ENCODE peak calls at places on chromosome 17, in six cellular contexts. B, K, L, F, N and T are unnamed samples. For H3K79me1, the result is how much of the 10 kb centered on the place peaks cover.

GRCh38 chr17:65456368-65457151 is 104.9 kb downstream of the AXIN2 start:
- DNase-seq in B (no peak), K (no peak), L (no peak), F (no peak), N (no peak), T (no peak)

GRCh38 chr17:63916566-63917185 is 2.0 kb downstream of the GH1 start:
- DNase-seq in B (no peak), K (no peak), L (no peak), F (no peak), N (no peak), T (no peak)

GRCh38 chr17:68600881-68601564 is at the start of gene FAM20A:
- DNase-seq in B (no peak), K (peak), L (no peak), F (no peak), N (peak), T (no peak)

GRCh38 chr17:68134731-68135130 is 99.2 kb downstream of the KPNA2 start:
- DNase-seq in B (no peak), K (no peak), L (no peak), F (no peak), N (no peak), T (no peak)

GRCh38 chr17:17740627-17741237 is 59.5 kb downstream of the RAI1 start:
- DNase-seq in B (no peak), K (no peak), L (no peak), F (no peak), N (no peak), T (no peak)

GRCh38 chr17:73397856-73398540 is 86.2 kb upstream of the CDC42EP4 start:
- DNase-seq in B (no peak), K (no peak), L (no peak), F (no peak), N (no peak), T (no peak)

GRCh38 chr17:76949913-76950695 is 81.9 kb downstream of the MGAT5B start:
- DNase-seq in B (no peak), K (no peak), L (no peak), F (no peak), N (no peak), T (no peak)

GRCh38 chr17:2635675-2636074 is 42.2 kb downstream of the PAFAH1B1 start:
- DNase-seq in B (no peak), K (no peak), L (no peak), F (peak), N (no peak), T (no peak)

GRCh38 chr17:37292429-37293139 is 83.2 kb upstream of the C17orf78 start:
- DNase-seq in B (no peak), K (no peak), L (no peak), F (no peak), N (no peak), T (no peak)

DNA sequence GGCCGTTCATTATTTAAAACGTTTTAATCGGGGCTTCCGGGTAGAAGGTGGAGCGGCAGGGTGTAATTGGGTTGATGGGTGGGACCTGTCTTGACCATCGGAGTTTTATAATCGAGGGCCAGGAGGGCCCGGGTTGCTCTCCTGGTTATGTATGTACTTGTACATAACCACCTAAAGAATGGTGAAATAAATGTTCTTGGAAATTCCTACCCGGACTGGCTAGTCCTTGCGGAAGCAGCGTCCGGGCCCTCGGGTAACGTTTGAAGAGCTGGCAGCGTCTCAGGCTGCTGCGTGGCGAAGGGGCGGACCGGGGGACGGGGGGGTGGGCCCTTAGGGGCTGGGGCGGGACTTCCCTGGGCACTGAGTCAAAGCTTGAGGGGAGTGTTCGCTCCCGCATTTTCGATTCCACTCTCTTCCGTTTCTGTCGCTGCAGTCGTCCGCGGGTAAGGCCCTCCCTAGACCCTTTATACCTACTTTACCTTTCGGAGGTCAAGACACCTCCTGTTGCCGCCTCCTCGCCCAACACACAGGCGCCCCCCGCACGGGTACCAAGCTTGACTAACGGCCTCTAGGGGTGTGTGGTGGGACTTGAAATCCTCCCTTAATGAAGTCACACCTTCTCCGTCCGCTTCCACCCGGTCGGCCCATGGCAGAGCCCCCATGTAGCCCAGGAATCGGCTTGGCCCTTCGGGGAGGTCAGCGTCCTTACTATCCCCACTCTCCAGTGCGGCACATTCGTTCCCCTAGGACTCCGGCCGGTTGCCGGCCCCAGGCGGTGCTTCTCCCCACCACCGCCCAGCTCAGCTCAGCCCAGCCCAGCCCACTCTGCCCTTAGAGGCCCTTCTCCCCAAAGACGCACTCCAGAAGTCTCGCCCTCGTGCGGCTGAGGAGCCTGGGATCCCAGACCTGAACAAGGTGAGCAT is at the start of gene TMEM106A:
- DNase-seq in B (peak), K (peak), L (peak), F (peak), N (peak), T (peak)
- H3K27ac ChIP-seq in B (peak), K (peak), L (peak), F (peak), N (peak), T (no peak)

GRCh38 chr17:549197-550040 is 165.2 kb downstream of the VPS53 start:
- DNase-seq in B (no peak), K (no peak), L (peak), F (no peak), N (peak), T (no peak)
- H3K4me3 ChIP-seq in B (no peak), K (no peak), L (peak), F (no peak), N (no peak), T (no peak)

GRCh38 chr17:74864297-74864865 is 4.7 kb upstream of the GRIN2C start:
- DNase-seq in B (no peak), K (no peak), L (no peak), F (no peak), N (no peak), T (no peak)

GRCh38 chr17:74864866-74865395 is 5.2 kb upstream of the GRIN2C start:
- DNase-seq in B (no peak), K (peak), L (peak), F (peak), N (peak), T (peak)

GRCh38 chr17:74866198-74866835 is 6.5 kb downstream of the FDXR start:
- DNase-seq in B (no peak), K (no peak), L (no peak), F (no peak), N (no peak), T (no peak)

GRCh38 chr17:74863420-74864296 is 4.0 kb upstream of the GRIN2C start:
- DNase-seq in B (no peak), K (no peak), L (no peak), F (no peak), N (no peak), T (no peak)

DNA sequence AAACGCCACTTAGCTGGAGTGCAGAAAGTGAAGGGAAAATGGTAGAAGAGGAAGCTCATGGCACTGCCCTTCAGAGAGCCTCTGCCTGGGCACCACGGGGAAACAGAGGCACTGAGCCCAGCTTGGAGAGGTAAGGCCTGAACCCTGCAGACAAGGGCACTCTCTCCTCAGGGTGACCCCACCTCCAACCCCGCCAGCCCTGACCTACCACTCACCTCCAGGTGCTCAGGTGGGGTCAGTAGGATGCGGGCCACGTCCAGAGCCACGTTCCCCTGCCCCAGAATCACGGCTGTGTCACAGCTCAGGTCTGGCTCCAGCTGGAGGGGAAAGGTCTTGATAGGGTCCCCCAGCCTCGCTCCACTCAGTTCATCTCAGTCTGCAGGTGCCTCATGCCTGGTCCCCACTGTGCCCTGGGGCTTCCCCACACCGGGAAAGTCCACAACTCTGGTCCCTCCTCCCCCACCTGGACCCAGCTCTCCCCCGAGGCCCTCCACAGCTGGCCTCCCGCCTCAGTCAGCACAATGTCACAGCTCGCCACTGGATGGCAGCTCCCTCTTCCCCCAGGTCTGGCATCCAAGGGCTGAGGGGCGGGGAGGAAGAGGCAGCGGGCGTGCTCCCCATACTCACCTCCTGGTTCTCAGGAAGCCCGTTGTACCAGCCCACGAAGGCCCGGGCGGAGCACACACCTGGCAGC is 6.0 kb upstream of the GRIN2C start:
- DNase-seq in B (no peak), K (peak), L (no peak), F (no peak), N (no peak), T (no peak)
- H3K79me1 ChIP-seq in B (under half), K (under half), L (under half), F (under half), N (under half), T (under half)

DNA sequence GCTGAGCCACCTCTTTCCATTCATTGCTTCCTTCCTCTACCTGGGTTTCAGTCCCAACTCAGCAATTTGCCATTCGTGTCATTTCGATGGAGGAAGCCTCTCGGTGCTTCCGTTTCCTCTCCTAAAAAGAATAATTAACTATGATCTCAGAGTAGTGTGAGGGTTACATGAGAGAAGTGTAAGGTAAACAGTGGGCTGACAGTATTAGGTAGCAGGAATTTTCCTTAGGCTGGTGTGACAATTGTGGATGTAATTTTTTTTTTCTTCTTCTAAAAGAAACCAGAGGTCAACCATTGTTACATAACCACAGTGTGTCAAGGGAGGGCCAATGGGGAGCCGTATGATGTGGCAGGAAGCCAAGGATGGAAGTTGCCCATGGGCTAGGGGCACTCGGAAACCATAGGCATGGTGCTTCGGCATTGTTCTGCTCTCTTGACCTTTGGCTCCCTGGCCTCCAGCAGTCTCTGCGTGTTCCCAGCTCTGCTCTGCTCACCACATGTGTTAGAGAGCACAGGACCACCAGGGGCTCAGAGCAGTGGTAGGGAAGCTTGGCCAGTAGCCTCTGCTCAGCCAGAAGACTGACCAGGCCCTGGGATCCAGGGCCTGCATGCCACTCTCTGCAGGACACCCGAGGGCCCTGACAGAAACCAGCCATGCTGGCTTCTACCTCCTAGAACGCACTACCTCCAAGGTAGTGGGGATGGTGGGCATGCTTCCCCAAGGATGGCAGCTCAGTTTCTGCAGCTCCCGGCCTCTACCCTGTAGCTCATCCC is 2.0 kb upstream of the TOP2A start:
- DNase-seq in B (no peak), K (no peak), L (no peak), F (no peak), N (no peak), T (no peak)
- H3K27ac ChIP-seq in B (no peak), K (no peak), L (no peak), F (no peak), N (peak), T (no peak)

GRCh38 chr17:59786213-59786535 is 78.7 kb downstream of the VMP1 start:
- DNase-seq in B (no peak), K (no peak), L (no peak), F (no peak), N (no peak), T (no peak)
- H3K4me3 ChIP-seq in B (no peak), K (no peak), L (peak), F (no peak), N (no peak), T (peak)

GRCh38 chr17:45968732-45969131 is 30.3 kb upstream of the STH start:
- DNase-seq in B (no peak), K (no peak), L (no peak), F (no peak), N (no peak), T (no peak)

GRCh38 chr17:45971698-45972141 is 27.3 kb upstream of the STH start:
- DNase-seq in B (no peak), K (peak), L (no peak), F (no peak), N (no peak), T (no peak)

GRCh38 chr17:45970659-45971058 is 28.4 kb upstream of the STH start:
- DNase-seq in B (no peak), K (no peak), L (no peak), F (no peak), N (no peak), T (no peak)

GRCh38 chr17:45967378-45967777 is 31.7 kb upstream of the STH start:
- DNase-seq in B (no peak), K (no peak), L (no peak), F (no peak), N (no peak), T (no peak)

DNA sequence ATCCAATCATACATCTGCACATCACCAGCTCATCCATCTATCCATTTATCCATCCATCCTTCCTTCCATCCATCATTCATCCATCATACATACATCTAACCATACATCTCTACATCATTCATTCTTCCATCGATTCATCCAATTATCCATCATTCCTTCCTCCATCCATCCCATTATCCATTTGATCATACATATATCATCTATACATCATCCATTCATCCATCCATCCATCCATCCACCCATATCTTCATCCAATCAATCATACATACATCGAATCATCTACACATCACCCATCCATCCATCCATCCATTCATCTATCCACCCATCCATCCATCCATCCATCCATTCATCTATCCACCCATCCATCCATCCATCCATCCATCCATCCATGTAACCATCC is 29.3 kb upstream of the STH start:
- DNase-seq in B (no peak), K (no peak), L (no peak), F (no peak), N (no peak), T (no peak)
- H3K79me1 ChIP-seq in B (under half), K (under half), L (under half), F (under half), N (under half), T (under half)